ENCODE peak calls at places on chromosomes 3 and 15, in eight cellular contexts. Q is HCT116, T is HepG2, V is H1, G is endothelial cell of umbilical vein, P is GM23338, U is K562, C is GM12878. S is an unnamed sample.

GRCh38 chr15:51904931-51905330 is 66.6 kb downstream of the LEO1 start:
- DNase-seq in Q (no peak), T (no peak), V (no peak), G (no peak), P (no peak), U (no peak), C (no peak), S (no peak)

GRCh38 chr3:99249627-99250026 is 348.1 kb upstream of the DCBLD2 start:
- DNase-seq in Q (no peak), T (no peak), V (no peak), G (no peak), P (no peak), U (no peak), C (no peak), S (no peak)

GRCh38 chr15:34116620-34117019 is 14.7 kb downstream of the PGBD4 start:
- DNase-seq in Q (no peak), T (no peak), V (no peak), G (no peak), P (no peak), U (no peak), C (no peak), S (no peak)

GRCh38 chr3:88113311-88114162 is 36.2 kb upstream of the C3orf38 start:
- DNase-seq in Q (peak; percentile 57), T (peak; percentile 60), V (peak; percentile 67), G (peak; percentile 84), P (peak; percentile 90), U (peak; percentile 25), C (peak; percentile 35), S (peak; percentile 72)

GRCh38 chr3:97793415-97794019 is 28.3 kb upstream of the CRYBG3 start:
- DNase-seq in Q (peak; percentile 26), T (peak; percentile 60), V (no peak), G (peak; percentile 65), P (peak; percentile 73), U (no peak), C (peak; percentile 4), S (peak; percentile 16)

GRCh38 chr3:126530171-126531050 is 6.5 kb downstream of the CHST13 start:
- DNase-seq in Q (no peak), T (no peak), V (no peak), G (no peak), P (no peak), U (no peak), C (no peak), S (peak; percentile 66)

GRCh38 chr3:20574746-20575145 is 388.7 kb upstream of the SGO1 start:
- DNase-seq in Q (no peak), T (no peak), V (no peak), G (peak; percentile 51), P (no peak), U (no peak), C (no peak), S (no peak)

GRCh38 chr3:114218578-114219185 is 18.7 kb downstream of the ZNF80 start:
- DNase-seq in Q (no peak), T (no peak), V (no peak), G (no peak), P (no peak), U (no peak), C (no peak), S (no peak)

GRCh38 chr3:152915695-152916094 is 80.8 kb downstream of the P2RY1 start:
- DNase-seq in Q (no peak), T (no peak), V (no peak), G (no peak), P (no peak), U (no peak), C (no peak), S (no peak)

GRCh38 chr3:185555101-185555501 is 2.7 kb upstream of the LIPH start:
- DNase-seq in Q (no peak), T (no peak), V (no peak), G (no peak), P (no peak), U (no peak), C (no peak), S (no peak)

GRCh38 chr3:132435911-132436425 is 18.7 kb downstream of the DNAJC13 start:
- DNase-seq in Q (no peak), T (no peak), V (no peak), G (peak; percentile 53), P (no peak), U (no peak), C (no peak), S (no peak)

GRCh38 chr3:132432639-132433038 is 15.3 kb downstream of the DNAJC13 start:
- DNase-seq in Q (peak; percentile 34), T (no peak), V (no peak), G (peak; percentile 82), P (no peak), U (peak; percentile 9), C (no peak), S (no peak)

GRCh38 chr3:132435239-132435910 is 18.1 kb downstream of the DNAJC13 start:
- DNase-seq in Q (no peak), T (no peak), V (no peak), G (no peak), P (no peak), U (no peak), C (no peak), S (no peak)

DNA sequence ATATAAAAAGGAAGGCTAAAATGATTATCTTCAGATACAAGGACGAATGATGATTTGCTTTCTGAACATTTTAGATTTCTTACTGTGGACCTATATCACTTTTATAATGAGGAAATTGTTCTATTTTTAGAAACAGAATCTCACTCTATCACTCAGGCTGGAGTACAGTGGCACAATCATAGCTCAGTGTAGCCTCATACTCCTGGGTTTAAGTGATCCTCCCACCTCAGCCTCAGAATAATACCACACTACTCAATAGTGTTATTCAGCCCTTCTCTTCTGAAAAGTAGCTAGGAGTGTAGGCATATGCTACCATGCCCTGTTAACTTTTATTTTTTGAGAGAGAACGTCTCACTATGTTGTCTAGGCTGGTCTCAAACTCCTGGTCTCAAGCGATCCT is 15.8 kb downstream of the DNAJC13 start:
- DNase-seq in Q (no peak), T (no peak), V (no peak), G (no peak), P (no peak), U (no peak), C (no peak), S (no peak)
- TF ChIP-seq EZH2 in Q (no peak), T (no peak), V (no peak), G (no peak), P (no peak), U (no peak), C (no peak), S (no peak)

DNA sequence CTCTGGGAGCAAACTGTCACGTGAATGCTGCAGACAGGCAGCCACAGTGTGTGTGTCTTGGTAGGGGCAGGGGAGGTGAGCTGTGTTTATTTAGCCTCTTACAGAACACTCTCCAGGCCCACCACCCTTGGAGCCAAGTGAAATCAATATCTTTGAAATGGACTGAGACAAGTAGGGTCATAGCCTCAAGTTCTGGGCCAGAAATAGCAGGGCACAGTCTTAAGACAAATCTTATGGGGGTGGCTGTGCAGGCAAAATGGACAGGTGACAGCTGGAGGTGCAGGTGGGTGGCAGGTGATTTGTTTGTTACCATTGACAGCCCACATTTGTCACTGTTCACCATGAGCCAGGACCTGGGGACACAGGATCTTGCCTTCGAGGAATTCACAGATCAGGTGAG is 93.6 kb upstream of the NMNAT3 start:
- DNase-seq in Q (no peak), T (no peak), V (no peak), G (no peak), P (no peak), U (no peak), C (no peak), S (no peak)
- TF ChIP-seq POLR2AphosphoS5 in Q (no peak), T (no peak), V (no peak), G (no peak), P (no peak), U (no peak), C (no peak), S (no peak)

GRCh38 chr3:10817506-10817905 is 1.5 kb downstream of the SLC6A11 start:
- DNase-seq in Q (no peak), T (peak; percentile 4), V (no peak), G (no peak), P (no peak), U (no peak), C (no peak), S (no peak)

GRCh38 chr3:10816863-10817253 is 830 bp downstream of the SLC6A11 start:
- DNase-seq in Q (no peak), T (no peak), V (no peak), G (no peak), P (no peak), U (no peak), C (no peak), S (no peak)

GRCh38 chr3:10815487-10815886 is 541 bp upstream of the SLC6A11 start:
- DNase-seq in Q (no peak), T (peak; percentile 3), V (no peak), G (no peak), P (no peak), U (no peak), C (no peak), S (no peak)

GRCh38 chr3:10814623-10815022 is 1.4 kb upstream of the SLC6A11 start:
- DNase-seq in Q (no peak), T (no peak), V (no peak), G (no peak), P (no peak), U (no peak), C (no peak), S (no peak)

GRCh38 chr3:10816019-10816862 is at the start of gene SLC6A11:
- DNase-seq in Q (no peak), T (peak; percentile 10), V (peak; percentile 75), G (no peak), P (peak; percentile 70), U (no peak), C (no peak), S (no peak)
- TF ChIP-seq EZH2 in Q (no peak), T (no peak), V (no peak), G (peak; percentile 43), P (no peak), U (no peak), C (no peak), S (no peak)

DNA sequence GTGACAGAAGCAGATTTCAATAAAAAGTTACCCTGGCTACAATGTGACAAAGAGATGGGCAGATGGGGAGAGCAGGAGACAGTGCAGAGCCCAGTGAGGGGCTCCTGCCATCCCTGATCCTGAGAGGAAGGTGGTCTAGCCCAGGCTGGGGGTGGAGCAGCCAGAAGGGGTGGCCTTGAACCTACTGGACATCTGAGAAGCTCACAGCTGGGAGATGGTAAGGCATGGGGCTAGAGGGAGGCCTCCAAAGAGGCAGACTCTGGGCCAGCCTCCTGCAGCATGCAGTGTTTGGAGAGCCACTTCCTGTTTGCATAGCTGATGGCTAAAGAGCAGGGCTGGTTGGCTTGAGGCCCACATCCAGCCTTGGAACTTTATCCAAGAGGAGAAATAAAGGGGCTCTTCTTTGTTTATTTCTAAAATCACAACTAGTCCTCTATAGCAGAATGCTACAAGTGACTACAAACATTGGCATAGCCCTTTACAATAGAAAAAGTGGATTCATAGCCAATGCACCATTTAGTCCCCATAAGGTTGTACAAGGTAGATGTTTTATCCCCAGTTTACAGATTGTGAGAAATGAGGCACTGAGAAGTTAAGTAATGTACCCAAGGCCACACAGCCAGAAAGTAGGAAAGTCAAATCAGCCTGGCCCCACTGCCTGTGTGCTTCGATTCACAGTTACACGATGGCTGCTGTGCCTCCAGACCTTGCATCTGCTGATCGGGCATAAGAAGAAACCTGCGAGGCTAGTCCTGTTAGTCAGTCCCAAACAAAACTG is 4.6 kb downstream of the EFCC1 start:
- DNase-seq in Q (no peak), T (peak; percentile 34), V (no peak), G (peak; percentile 68), P (no peak), U (no peak), C (no peak), S (no peak)
- TF ChIP-seq POLR2AphosphoS5 in Q (no peak), T (no peak), V (no peak), G (no peak), P (no peak), U (no peak), C (no peak), S (no peak)